ENCODE peak calls at places on chromosomes 4 and X, in nine cellular contexts. D is HepG2; N is stimulated activated CD8-positive, alpha-beta memory T cell treated with anti-CD3 and anti-CD28 coated beads, Interleukin-7, amount 100 ng/mL, for 48 hours; C is T-helper 2 cell; O is activated CD4-positive, alpha-beta T cell treated with anti-CD3 and anti-CD28 coated beads for 48 hours; U is left cardiac atrium; S is DMS153; T is sciatic nerve; H is neural crest cell. E is an unnamed sample.
A peak's percentile ranks its signal among the peaks of the same experiment; 100 is the strongest.

GRCh38 chrX:47854474-47854873 is 17.8 kb downstream of the ZNF81 start:
- DNase-seq in D (no peak), N (no peak), C (no peak), O (peak; percentile 14), U (peak; percentile 34), S (no peak), T (peak; percentile 57), H (peak; percentile 6), E (no peak)

GRCh38 chr4:39763714-39764572 is 66.0 kb downstream of the UBE2K start:
- DNase-seq in D (no peak), N (no peak), C (no peak), O (no peak), U (no peak), S (no peak), T (no peak), H (no peak), E (no peak)

GRCh38 chrX:11328134-11328533 is 34.9 kb downstream of the AMELX start:
- DNase-seq in D (no peak), N (no peak), C (no peak), O (no peak), U (no peak), S (no peak), T (no peak), H (no peak), E (no peak)

GRCh38 chrX:21194526-21194925 is 179.7 kb upstream of the CNKSR2 start:
- DNase-seq in D (no peak), N (no peak), C (no peak), O (no peak), U (no peak), S (no peak), T (no peak), H (no peak), E (no peak)

GRCh38 chr4:56240554-56241190 is 146.6 kb downstream of the AASDH start:
- DNase-seq in D (peak; percentile 55), N (no peak), C (no peak), O (no peak), U (no peak), S (no peak), T (no peak), H (no peak), E (peak; percentile 54)

GRCh38 chr4:53497446-53498069 is 93.7 kb downstream of the LNX1 start:
- DNase-seq in D (peak; percentile 53), N (no peak), C (no peak), O (no peak), U (peak; percentile 64), S (no peak), T (peak; percentile 70), H (peak; percentile 25), E (no peak)

GRCh38 chr4:40193018-40193571 is 3.7 kb upstream of the RHOH start:
- DNase-seq in D (peak; percentile 7), N (no peak), C (peak; percentile 43), O (no peak), U (no peak), S (no peak), T (no peak), H (no peak), E (no peak)

GRCh38 chr4:7111441-7111840 is 43.6 kb upstream of the GRPEL1 start:
- DNase-seq in D (no peak), N (no peak), C (no peak), O (no peak), U (no peak), S (no peak), T (no peak), H (no peak), E (no peak)

GRCh38 chr4:147776600-147777175 is 44.8 kb downstream of the ARHGAP10 start:
- DNase-seq in D (no peak), N (no peak), C (no peak), O (no peak), U (no peak), S (no peak), T (no peak), H (no peak), E (no peak)

GRCh38 chr4:6566582-6567190 is 8.3 kb upstream of the MAN2B2 start:
- DNase-seq in D (no peak), N (no peak), C (no peak), O (no peak), U (no peak), S (no peak), T (no peak), H (no peak), E (no peak)

GRCh38 chr4:157270108-157270507 is 49.6 kb downstream of the GRIA2 start:
- DNase-seq in D (no peak), N (no peak), C (no peak), O (no peak), U (no peak), S (no peak), T (no peak), H (no peak), E (no peak)

GRCh38 chr4:77600521-77601451 is 4.8 kb upstream of the CXCL13 start:
- DNase-seq in D (peak; percentile 28), N (no peak), C (no peak), O (peak; percentile 51), U (no peak), S (peak; percentile 6), T (no peak), H (no peak), E (no peak)

GRCh38 chr4:100042235-100042634 is 92.2 kb upstream of the H2AZ1 start:
- DNase-seq in D (no peak), N (no peak), C (no peak), O (no peak), U (no peak), S (no peak), T (no peak), H (no peak), E (peak; percentile 7)

GRCh38 chrX:8845469-8845868 is 44.3 kb upstream of the FAM9A start:
- DNase-seq in D (no peak), N (no peak), C (no peak), O (no peak), U (no peak), S (no peak), T (no peak), H (no peak), E (no peak)

GRCh38 chr4:83152771-83153170 is 38.2 kb upstream of the PLAC8 start:
- DNase-seq in D (no peak), N (no peak), C (no peak), O (no peak), U (no peak), S (no peak), T (no peak), H (no peak), E (no peak)

GRCh38 chrX:40411350-40412111 is 169.2 kb upstream of the ATP6AP2 start:
- DNase-seq in D (peak; percentile 0), N (no peak), C (no peak), O (peak; percentile 3), U (no peak), S (no peak), T (no peak), H (no peak), E (no peak)

GRCh38 chr4:76998251-76998901 is 48.8 kb downstream of the SEPTIN11 start:
- DNase-seq in D (no peak), N (no peak), C (no peak), O (no peak), U (no peak), S (no peak), T (no peak), H (no peak), E (no peak)

GRCh38 chrX:50920132-50920531 is 9.6 kb downstream of the BMP15 start:
- DNase-seq in D (peak; percentile 1), N (no peak), C (no peak), O (no peak), U (no peak), S (no peak), T (no peak), H (no peak), E (peak; percentile 4)

GRCh38 chr4:1239141-1239948 is 9.6 kb downstream of the CTBP1 start:
- DNase-seq in D (no peak), N (no peak), C (no peak), O (no peak), U (peak; percentile 39), S (no peak), T (peak; percentile 57), H (no peak), E (no peak)

GRCh38 chrX:15384304-15384703 is at the start of gene VEGFD:
- DNase-seq in D (peak; percentile 54), N (no peak), C (no peak), O (no peak), U (no peak), S (no peak), T (no peak), H (no peak), E (no peak)

GRCh38 chr4:75779059-75779757 is 54.8 kb downstream of the USO1 start:
- DNase-seq in D (no peak), N (no peak), C (no peak), O (no peak), U (no peak), S (no peak), T (no peak), H (no peak), E (no peak)

GRCh38 chr4:17066241-17066640 is 167.8 kb upstream of the LDB2 start:
- DNase-seq in D (no peak), N (no peak), C (no peak), O (no peak), U (no peak), S (no peak), T (no peak), H (no peak), E (no peak)

GRCh38 chr4:126427781-126428360 is 1113.1 kb downstream of the FAT4 start:
- DNase-seq in D (no peak), N (no peak), C (no peak), O (no peak), U (no peak), S (no peak), T (no peak), H (no peak), E (no peak)

GRCh38 chr4:77022581-77023133 is 53.1 kb downstream of the CCNI start:
- DNase-seq in D (no peak), N (no peak), C (no peak), O (no peak), U (no peak), S (no peak), T (no peak), H (peak; percentile 34), E (no peak)